ENCODE peak calls at places on chromosome 7, in five cellular contexts. One of them, this sample, is unnamed.

GRCh38 chr7:134018321-134018720 is 108.8 kb upstream of the LRGUK start:
- DNase-seq in stomach: no peak
- DNase-seq in transverse colon: no peak
- DNase-seq in K562: no peak
- DNase-seq in GM12878: no peak
- DNase-seq in this sample: no peak

GRCh38 chr7:78953726-78954363 is 499.6 kb downstream of the MAGI2 start:
- DNase-seq in transverse colon: no peak
- DNase-seq in stomach: no peak
- DNase-seq in GM12878: no peak
- DNase-seq in K562: no peak
- DNase-seq in this sample: no peak

GRCh38 chr7:142334806-142335205 is 76.9 kb upstream of the PRSS58 start:
- DNase-seq in transverse colon: no peak
- DNase-seq in GM12878: no peak
- DNase-seq in K562: no peak
- DNase-seq in stomach: no peak
- DNase-seq in this sample: no peak

GRCh38 chr7:141014091-141014490 is 661 bp downstream of the MRPS33 start:
- DNase-seq in GM12878: no peak
- DNase-seq in K562: peak
- DNase-seq in stomach: no peak
- DNase-seq in transverse colon: no peak
- DNase-seq in this sample: no peak

GRCh38 chr7:65731129-65731528 is 141.7 kb upstream of the VKORC1L1 start:
- DNase-seq in transverse colon: no peak
- DNase-seq in K562: no peak
- DNase-seq in GM12878: no peak
- DNase-seq in stomach: no peak
- DNase-seq in this sample: no peak

GRCh38 chr7:127828843-127829502 is 177.0 kb downstream of the SND1 start:
- DNase-seq in GM12878: no peak
- DNase-seq in transverse colon: no peak
- DNase-seq in K562: no peak
- DNase-seq in stomach: no peak
- DNase-seq in this sample: no peak

GRCh38 chr7:80806653-80807052 is 112.2 kb downstream of the SEMA3C start:
- DNase-seq in transverse colon: no peak
- DNase-seq in stomach: no peak
- DNase-seq in GM12878: no peak
- DNase-seq in K562: no peak
- DNase-seq in this sample: no peak

GRCh38 chr7:98735801-98736200 is 118.7 kb downstream of the NPTX2 start:
- DNase-seq in stomach: no peak
- DNase-seq in transverse colon: no peak
- DNase-seq in K562: no peak
- DNase-seq in GM12878: no peak
- DNase-seq in this sample: no peak

GRCh38 chr7:130733866-130734524 is at the start of gene KLF14:
- DNase-seq in stomach: no peak
- DNase-seq in GM12878: no peak
- DNase-seq in transverse colon: peak
- DNase-seq in K562: peak
- DNase-seq in this sample: no peak

GRCh38 chr7:66929935-66930334 is 8.9 kb downstream of the TMEM248 start:
- DNase-seq in K562: no peak
- DNase-seq in stomach: no peak
- DNase-seq in transverse colon: no peak
- DNase-seq in GM12878: no peak
- DNase-seq in this sample: no peak

GRCh38 chr7:150356265-150356897 is 12.2 kb upstream of the REPIN1 start:
- DNase-seq in K562: peak
- DNase-seq in stomach: no peak
- DNase-seq in GM12878: no peak
- DNase-seq in transverse colon: no peak
- DNase-seq in this sample: peak

GRCh38 chr7:135704698-135705097 is 23.3 kb downstream of the SLC13A4 start:
- DNase-seq in stomach: no peak
- DNase-seq in transverse colon: no peak
- DNase-seq in K562: no peak
- DNase-seq in GM12878: no peak
- DNase-seq in this sample: no peak

GRCh38 chr7:118153551-118154177 is 30.3 kb upstream of the LSM8 start:
- DNase-seq in stomach: no peak
- DNase-seq in K562: peak
- DNase-seq in transverse colon: peak
- DNase-seq in GM12878: no peak
- DNase-seq in this sample: no peak

GRCh38 chr7:45919231-45919825 is 1.7 kb downstream of the IGFBP3 start:
- DNase-seq in transverse colon: no peak
- DNase-seq in stomach: no peak
- DNase-seq in GM12878: no peak
- DNase-seq in K562: no peak
- DNase-seq in this sample: no peak
- H3K27ac ChIP-seq in transverse colon: peak
- H3K27ac ChIP-seq in stomach: no peak
- H3K27ac ChIP-seq in GM12878: no peak
- H3K27ac ChIP-seq in K562: no peak
- H3K27ac ChIP-seq in this sample: peak

GRCh38 chr7:7323352-7323751 is 141.0 kb downstream of the C1GALT1 start:
- DNase-seq in GM12878: peak
- DNase-seq in K562: no peak
- DNase-seq in stomach: no peak
- DNase-seq in transverse colon: no peak
- DNase-seq in this sample: no peak
- TF ChIP-seq EP300 in GM12878: no peak
- TF ChIP-seq EP300 in K562: no peak
- TF ChIP-seq EP300 in stomach: no peak
- TF ChIP-seq EP300 in transverse colon: no peak
- TF ChIP-seq EP300 in this sample: no peak

DNA sequence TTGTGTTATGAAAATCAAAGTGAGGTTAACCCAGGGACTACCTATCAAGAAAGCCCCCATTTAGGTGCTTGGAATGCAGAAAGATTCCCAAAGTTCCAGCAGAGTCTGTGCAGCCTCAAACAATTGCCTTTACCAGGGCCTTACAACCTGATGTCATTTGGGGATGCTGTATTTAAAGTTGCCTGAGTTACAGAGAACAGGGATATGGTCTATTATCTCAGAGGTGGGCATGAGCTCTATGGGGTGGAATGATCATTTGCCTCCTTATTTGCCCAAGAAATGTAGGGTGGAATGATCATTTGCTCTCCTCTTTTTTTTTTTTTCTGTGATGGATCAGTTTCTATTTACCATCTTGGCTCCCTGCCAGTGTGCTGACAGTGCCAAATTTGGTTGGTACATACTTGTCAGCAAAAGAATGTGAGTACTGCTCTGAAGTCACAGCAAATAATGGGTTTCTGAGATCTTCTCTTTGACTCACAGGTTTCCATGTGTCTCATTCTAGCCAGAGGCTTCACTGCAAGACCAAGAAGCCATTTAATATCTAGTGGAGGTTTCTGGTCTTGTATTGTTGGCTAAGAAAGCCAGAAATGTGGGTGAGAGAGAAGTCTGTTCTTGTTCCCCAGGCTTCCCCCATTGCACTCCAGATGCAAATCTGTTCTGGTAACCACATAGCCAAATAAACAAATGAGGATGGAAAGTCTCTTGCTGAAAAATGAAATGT is 45.5 kb upstream of the ZNRF2 start:
- DNase-seq in K562: no peak
- DNase-seq in stomach: peak
- DNase-seq in transverse colon: peak
- DNase-seq in GM12878: peak
- DNase-seq in this sample: peak
- TF ChIP-seq POLR2AphosphoS5 in K562: no peak
- TF ChIP-seq POLR2AphosphoS5 in stomach: no peak
- TF ChIP-seq POLR2AphosphoS5 in transverse colon: no peak
- TF ChIP-seq POLR2AphosphoS5 in GM12878: no peak
- TF ChIP-seq POLR2AphosphoS5 in this sample: no peak

GRCh38 chr7:116464375-116464774 is 35.2 kb upstream of the CAV2 start:
- DNase-seq in stomach: no peak
- DNase-seq in K562: no peak
- DNase-seq in GM12878: no peak
- DNase-seq in transverse colon: no peak
- DNase-seq in this sample: no peak
- H3K27ac ChIP-seq in stomach: no peak
- H3K27ac ChIP-seq in K562: peak
- H3K27ac ChIP-seq in GM12878: no peak
- H3K27ac ChIP-seq in transverse colon: no peak
- H3K27ac ChIP-seq in this sample: no peak